ENCODE peak calls at places on chromosomes 2 and 18, in nine cellular contexts. V is uterus; N is osteoblast; J is body of pancreas; C is mammary epithelial cell; U is heart left ventricle; X is SK-N-SH; E is psoas muscle; Z is CD8-positive, alpha-beta T cell. B is an unnamed sample.

GRCh38 chr2:10924441-10924840 is 12.7 kb downstream of the KCNF1 start:
- DNase-seq in Z (no peak), E (no peak), V (no peak), J (no peak), N (peak; percentile 77), X (no peak), C (no peak), U (no peak), B (no peak)

GRCh38 chr18:59621027-59621426 is 76.2 kb downstream of the CCBE1 start:
- DNase-seq in Z (no peak), N (no peak), E (no peak), X (no peak), V (no peak), C (peak; percentile 88), U (no peak), J (no peak), B (no peak)

GRCh38 chr18:49174478-49174877 is 223.7 kb upstream of the SMAD7 start:
- DNase-seq in E (no peak), U (no peak), X (no peak), V (peak; percentile 25), J (no peak), Z (no peak), C (peak; percentile 61), N (no peak), B (no peak)

GRCh38 chr2:237456200-237456731 is 30.8 kb upstream of the MLPH start:
- DNase-seq in C (no peak), E (peak; percentile 96), N (peak; percentile 92), Z (no peak), J (no peak), X (no peak), U (peak; percentile 88), V (peak; percentile 79), B (no peak)

GRCh38 chr2:100818003-100818605 is 1.8 kb upstream of the NPAS2 start:
- DNase-seq in U (no peak), E (no peak), Z (no peak), N (peak; percentile 87), X (no peak), C (peak; percentile 82), V (no peak), J (no peak), B (no peak)

GRCh38 chr2:10145519-10146357 is 23.2 kb downstream of the RRM2 start:
- DNase-seq in E (no peak), C (no peak), Z (no peak), J (no peak), N (no peak), V (no peak), U (peak; percentile 28), X (no peak), B (no peak)

GRCh38 chr2:225670111-225670974 is 270.8 kb downstream of the NYAP2 start:
- DNase-seq in J (no peak), X (peak; percentile 17), V (no peak), N (no peak), U (no peak), Z (no peak), C (peak; percentile 23), E (no peak), B (no peak)

GRCh38 chr2:169258045-169258601 is 104.2 kb downstream of the LRP2 start:
- DNase-seq in C (no peak), J (no peak), U (no peak), V (no peak), E (no peak), Z (no peak), N (no peak), X (no peak), B (no peak)

GRCh38 chr2:28869494-28870145 is 489 bp downstream of the TRMT61B start:
- DNase-seq in Z (peak; percentile 4), C (no peak), V (no peak), J (peak; percentile 11), U (no peak), X (no peak), N (no peak), E (no peak), B (peak; percentile 83)

GRCh38 chr18:12841070-12841469 is 43.0 kb downstream of the PTPN2 start:
- DNase-seq in J (no peak), E (no peak), Z (no peak), U (no peak), N (no peak), C (peak; percentile 26), X (no peak), V (no peak), B (no peak)

GRCh38 chr2:234243871-234244565 is 193.5 kb downstream of the SPP2 start:
- DNase-seq in C (no peak), N (no peak), V (no peak), X (no peak), U (no peak), J (no peak), Z (no peak), E (no peak), B (no peak)

GRCh38 chr2:223613017-223613950 is 11.1 kb upstream of the SCG2 start:
- DNase-seq in U (peak; percentile 85), X (peak; percentile 69), C (peak; percentile 96), Z (no peak), J (peak; percentile 75), V (peak; percentile 83), E (peak; percentile 80), N (peak; percentile 95), B (peak; percentile 84)

GRCh38 chr2:67631474-67631873 is 234.3 kb downstream of the ETAA1 start:
- DNase-seq in U (no peak), N (no peak), C (no peak), X (no peak), J (no peak), V (no peak), E (no peak), Z (no peak), B (no peak)

GRCh38 chr18:3245853-3246635 is 1.6 kb upstream of the MYL12A start:
- DNase-seq in N (peak; percentile 79), V (peak; percentile 86), X (peak; percentile 77), C (peak; percentile 85), J (peak; percentile 93), Z (peak; percentile 65), U (peak; percentile 93), E (peak; percentile 95), B (peak; percentile 93)

GRCh38 chr2:16338026-16338425 is 327.6 kb downstream of the CYRIA start:
- DNase-seq in V (no peak), X (no peak), J (no peak), C (no peak), N (no peak), Z (no peak), U (no peak), E (no peak), B (no peak)

GRCh38 chr2:230924092-230924469 is 961 bp downstream of the GPR55 start:
- DNase-seq in U (no peak), Z (no peak), C (peak; percentile 19), V (no peak), N (peak; percentile 29), E (no peak), X (no peak), J (no peak), B (no peak)

GRCh38 chr18:52313213-52313612 is 26.8 kb upstream of the DCC start:
- DNase-seq in V (no peak), X (no peak), N (no peak), J (no peak), U (no peak), Z (no peak), C (peak; percentile 71), E (no peak), B (no peak)

GRCh38 chr2:37326285-37326684 is 1.7 kb upstream of the PRKD3 start:
- DNase-seq in Z (no peak), C (peak; percentile 72), X (no peak), N (peak; percentile 96), V (no peak), U (peak; percentile 48), J (peak; percentile 34), E (no peak), B (no peak)

GRCh38 chr18:48050176-48050575 is 119.7 kb upstream of the SMAD2 start:
- DNase-seq in J (no peak), N (no peak), X (no peak), E (no peak), Z (no peak), U (no peak), C (peak; percentile 38), V (no peak), B (peak; percentile 55)

GRCh38 chr2:23843051-23843976 is 83.6 kb downstream of the ATAD2B start:
- DNase-seq in V (no peak), C (no peak), E (no peak), N (no peak), U (no peak), J (no peak), Z (no peak), X (no peak), B (no peak)

GRCh38 chr2:61162721-61163120 is 733 bp downstream of the C2orf74 start:
- DNase-seq in E (no peak), C (no peak), U (no peak), X (no peak), N (no peak), V (no peak), Z (no peak), J (no peak), B (no peak)
- H3K4me1 ChIP-seq in E (no peaks in the 10 kb centered on the region), C (no peaks in the 10 kb centered on the region), U (no peaks in the 10 kb centered on the region), X (no peaks in the 10 kb centered on the region), N (no peaks in the 10 kb centered on the region), V (no peaks in the 10 kb centered on the region), Z (no peaks in the 10 kb centered on the region), J (no peaks in the 10 kb centered on the region), B (no peaks in the 10 kb centered on the region)

DNA sequence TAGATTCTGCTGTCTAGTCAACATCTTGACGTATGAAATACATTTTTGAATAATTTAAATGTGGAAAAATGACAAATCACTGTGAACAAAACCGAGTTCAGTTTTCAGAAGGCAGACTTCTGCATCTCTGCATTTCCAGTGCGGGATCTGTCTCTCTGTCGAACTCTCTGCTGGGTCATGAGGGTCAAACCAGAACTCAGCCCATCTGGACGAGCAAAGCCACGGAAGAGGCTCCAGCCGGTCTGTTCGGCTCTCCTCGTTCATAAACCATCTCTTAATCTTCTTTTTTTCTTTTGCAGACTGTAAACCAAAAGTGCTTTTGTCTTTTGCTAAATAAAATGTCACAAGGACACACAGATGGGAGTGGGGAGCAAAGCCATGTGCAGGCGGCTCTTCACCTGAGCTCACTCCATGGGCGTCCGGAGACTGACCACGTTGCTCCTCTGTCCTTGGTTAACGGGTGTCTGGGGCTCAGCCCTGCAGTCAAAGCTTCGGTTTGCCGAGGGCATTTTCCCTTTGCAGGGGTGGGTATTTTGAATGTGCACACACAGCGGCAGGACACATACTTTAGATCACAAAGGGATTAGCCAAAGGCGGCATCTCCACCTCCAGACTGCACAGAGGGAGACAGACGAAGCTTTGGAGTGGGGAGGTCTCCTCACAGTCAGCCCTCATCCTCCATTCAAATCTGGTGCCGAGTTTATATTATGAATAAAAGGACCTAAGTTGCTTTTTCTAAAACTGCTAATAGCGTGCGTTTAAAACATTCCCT is 737.9 kb upstream of the SALL3 start:
- DNase-seq in V (no peak), U (no peak), Z (no peak), E (no peak), J (no peak), C (no peak), X (no peak), N (no peak), B (no peak)
- H3K36me3 ChIP-seq in V (no peaks in the 10 kb centered on the region), U (no peaks in the 10 kb centered on the region), Z (no peaks in the 10 kb centered on the region), E (no peaks in the 10 kb centered on the region), J (no peaks in the 10 kb centered on the region), C (no peaks in the 10 kb centered on the region), X (no peaks in the 10 kb centered on the region), N (no peaks in the 10 kb centered on the region), B (no peaks in the 10 kb centered on the region)

GRCh38 chr2:172461591-172462392 is 34.4 kb downstream of the ITGA6 start:
- DNase-seq in C (no peak), E (peak; percentile 73), J (peak; percentile 81), N (peak; percentile 71), X (peak; percentile 69), U (peak; percentile 56), Z (peak; percentile 72), V (peak; percentile 46), B (peak; percentile 91)
- H3K4me1 ChIP-seq in C (peaks cover 88% of the 10 kb centered on the region), E (peaks cover 4% of the 10 kb centered on the region), J (peaks cover 68% of the 10 kb centered on the region), N (peaks cover 16% of the 10 kb centered on the region), X (peaks cover 11% of the 10 kb centered on the region), U (peaks cover 44% of the 10 kb centered on the region), Z (peaks cover 86% of the 10 kb centered on the region), V (peaks cover 4% of the 10 kb centered on the region), B (peaks cover 4% of the 10 kb centered on the region)

GRCh38 chr2:197504000-197504399 is 3.8 kb downstream of the HSPE1 start:
- DNase-seq in U (no peak), X (no peak), V (no peak), N (no peak), E (no peak), J (no peak), Z (no peak), C (no peak), B (no peak)
- H3K36me3 ChIP-seq in U (peaks cover 40% of the 10 kb centered on the region), X (peaks cover 34% of the 10 kb centered on the region), V (no peaks in the 10 kb centered on the region), N (peaks cover 25% of the 10 kb centered on the region), E (peaks cover 6% of the 10 kb centered on the region), J (peaks cover 5% of the 10 kb centered on the region), Z (peaks cover 5% of the 10 kb centered on the region), C (peaks cover 23% of the 10 kb centered on the region), B (no peaks in the 10 kb centered on the region)

B was measured in left lung.